ENCODE peak calls at places on chromosomes 4 and X, in six cellular contexts. B, A, F, D, R and O are unnamed samples.

GRCh38 chr4:80202784-80203553 is 5.7 kb downstream of the PRDM8 start:
- DNase-seq in R (no peak), B (no peak), F (peak; percentile 62), A (no peak), D (no peak), O (peak; percentile 48)

GRCh38 chr4:163344147-163345050 is 707 bp downstream of the NPY5R start:
- DNase-seq in D (no peak), F (peak; percentile 60), A (peak; percentile 36), B (no peak), R (no peak), O (peak; percentile 54)

GRCh38 chr4:75549019-75549418 is 6.8 kb upstream of the ODAPH start:
- DNase-seq in D (no peak), F (no peak), B (no peak), R (no peak), A (no peak), O (no peak)

GRCh38 chr4:167035390-167035789 is 198.9 kb downstream of the SPOCK3 start:
- DNase-seq in R (no peak), F (no peak), B (no peak), D (no peak), A (no peak), O (no peak)

GRCh38 chr4:879730-880079 is 52.4 kb downstream of the GAK start:
- DNase-seq in D (no peak), B (no peak), F (no peak), A (no peak), R (no peak), O (no peak)

GRCh38 chr4:41409095-41409494 is 128.9 kb upstream of the LIMCH1 start:
- DNase-seq in D (no peak), B (no peak), R (no peak), A (no peak), F (no peak), O (no peak)

GRCh38 chrX:132671229-132671641 is 182.4 kb upstream of the MBNL3 start:
- DNase-seq in F (no peak), D (no peak), A (no peak), B (no peak), R (no peak), O (peak; percentile 39)

GRCh38 chr4:14434483-14434882 is 567.8 kb upstream of the CPEB2 start:
- DNase-seq in A (no peak), R (no peak), D (no peak), B (no peak), F (no peak), O (no peak)